ENCODE peak calls at places on chromosomes 6 and 20, in four cellular contexts. E, H, D and F are unnamed samples.

GRCh38 chr6:42088101-42088591 is 37.8 kb downstream of the TAF8 start:
- DNase-seq in H (peak; percentile 37), E (no peak), D (no peak), F (no peak)

GRCh38 chr20:6492396-6493055 is 275.0 kb upstream of the BMP2 start:
- DNase-seq in E (no peak), H (no peak), D (no peak), F (no peak)

GRCh38 chr6:90109141-90109540 is 187.5 kb downstream of the BACH2 start:
- DNase-seq in D (no peak), H (no peak), E (no peak), F (no peak)

GRCh38 chr6:79431469-79431868 is 105.8 kb downstream of the LCA5 start:
- DNase-seq in D (no peak), E (no peak), H (no peak), F (no peak)

GRCh38 chr20:37914672-37915433 is 11.9 kb downstream of the VSTM2L start:
- DNase-seq in D (no peak), H (no peak), E (peak; percentile 53), F (no peak)

GRCh38 chr20:45407067-45407745 is 883 bp upstream of the DBNDD2 start:
- DNase-seq in H (peak; percentile 28), E (peak; percentile 38), D (no peak), F (no peak)

GRCh38 chr6:76942203-76942971 is 520.9 kb downstream of the HTR1B start:
- DNase-seq in D (no peak), E (no peak), H (no peak), F (no peak)

GRCh38 chr20:61414455-61414991 is 162.5 kb downstream of the CDH4 start:
- DNase-seq in E (no peak), D (no peak), H (no peak), F (no peak)

GRCh38 chr6:152338335-152339125 is 298.6 kb downstream of the SYNE1 start:
- DNase-seq in E (peak; percentile 38), H (peak; percentile 26), D (no peak), F (no peak)

GRCh38 chr20:50552979-50553378 is 42.8 kb downstream of the PTPN1 start:
- DNase-seq in H (no peak), D (no peak), E (no peak), F (no peak)

GRCh38 chr6:13101409-13101808 is 226.9 kb downstream of the TBC1D7 start:
- DNase-seq in D (no peak), E (no peak), H (no peak), F (no peak)

GRCh38 chr6:122429328-122429727 is 29.9 kb downstream of the HSF2 start:
- DNase-seq in H (no peak), D (no peak), E (no peak), F (no peak)

GRCh38 chr20:3727333-3728035 is 5.0 kb upstream of the HSPA12B start:
- DNase-seq in E (no peak), H (peak; percentile 66), D (no peak), F (no peak)

GRCh38 chr20:38201356-38201755 is 36.3 kb upstream of the TGM2 start:
- DNase-seq in H (peak; percentile 69), E (peak; percentile 76), D (peak; percentile 61), F (peak; percentile 32)

GRCh38 chr6:87421576-87421975 is 13.8 kb downstream of the CFAP206 start:
- DNase-seq in H (no peak), E (no peak), D (no peak), F (no peak)

DNA sequence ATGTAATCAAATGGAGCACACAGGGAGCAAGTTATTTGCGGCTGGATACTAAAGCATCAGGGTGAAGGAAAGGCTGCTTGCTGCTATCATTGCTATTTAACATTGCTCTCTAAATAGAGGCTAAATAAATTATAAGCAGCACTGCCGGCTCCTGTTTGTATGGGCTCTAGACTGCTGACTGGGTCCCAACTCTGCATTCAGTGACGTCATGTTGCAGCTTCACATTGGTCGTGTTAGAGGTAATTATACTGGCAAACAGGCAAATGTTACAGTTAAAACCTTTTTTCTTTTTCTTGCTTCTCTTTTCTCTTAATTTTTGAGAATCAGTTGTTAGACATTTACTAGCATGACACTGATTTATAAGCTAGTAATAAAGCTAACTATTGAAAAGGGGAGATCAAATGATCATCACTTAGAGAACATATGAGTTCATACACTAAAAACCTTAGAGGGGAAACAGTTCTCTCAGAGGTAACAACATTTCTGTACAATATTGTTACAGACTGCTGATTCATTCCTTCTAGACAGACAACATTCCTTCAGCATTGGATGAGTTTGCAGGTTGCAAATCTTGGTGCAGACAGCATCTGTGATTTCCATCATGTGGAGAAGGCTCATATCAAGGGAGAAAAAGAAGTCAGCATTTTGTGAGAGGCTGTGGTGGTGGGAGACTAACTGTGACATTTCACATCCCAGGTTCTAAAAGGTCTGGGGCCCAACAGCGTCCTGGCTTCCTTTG is 15.9 kb downstream of the RFPL4B start:
- DNase-seq in E (no peak), H (no peak), D (no peak), F (no peak)
- H3K4me3 ChIP-seq in E (no peak overlapping the region), H (no peak overlapping the region), D (no peak overlapping the region), F (no peak overlapping the region)

GRCh38 chr20:18904192-18904591 is 90.6 kb downstream of the SCP2D1 start:
- DNase-seq in H (no peak), E (no peak), D (no peak), F (no peak)
- TF ChIP-seq CTCF in H (peak; percentile 14), E (no peak), D (no peak), F (no peak)

GRCh38 chr6:148538251-148539190 is 195.9 kb downstream of the SASH1 start:
- DNase-seq in D (no peak), H (peak; percentile 86), E (no peak), F (no peak)
- H3K4me3 ChIP-seq in D (no peak overlapping the region), H (peak overlapping the region; percentile 10), E (no peak overlapping the region), F (no peak overlapping the region)

DNA sequence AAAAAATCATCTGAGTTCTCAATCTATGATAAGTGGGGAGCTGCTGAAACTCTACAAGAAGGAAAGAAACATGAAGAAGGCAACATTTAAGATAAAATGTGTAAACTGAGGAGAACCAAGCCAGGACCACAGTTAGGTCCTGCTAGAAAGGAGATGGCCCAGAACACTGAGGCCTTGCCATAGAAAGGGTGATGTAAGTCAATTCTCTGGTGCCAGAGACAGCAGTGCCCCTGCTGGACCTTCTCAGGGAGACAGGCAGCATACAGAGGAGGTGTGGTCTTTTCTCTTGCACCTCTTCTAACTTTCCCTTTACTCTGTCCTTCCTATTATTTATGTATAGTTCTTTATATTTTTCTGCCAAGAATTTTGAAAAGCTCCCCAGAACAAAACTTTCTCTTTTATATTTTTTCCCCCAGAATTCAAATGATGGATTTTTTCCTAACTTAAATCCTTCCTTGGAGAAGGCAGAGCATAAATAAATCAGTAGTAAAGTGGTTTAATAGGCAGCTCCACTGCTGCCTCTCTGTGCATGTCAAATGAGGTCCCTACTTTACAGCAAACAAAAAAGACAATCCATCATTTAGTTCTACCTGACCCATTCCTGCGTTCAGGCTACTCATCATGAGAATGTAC is 9.0 kb downstream of the UQCC2 start:
- DNase-seq in D (peak; percentile 29), H (peak; percentile 69), E (no peak), F (peak; percentile 55)
- TF ChIP-seq CTCF in D (peak; percentile 64), H (peak; percentile 74), E (peak; percentile 12), F (peak; percentile 83)

GRCh38 chr6:16832721-16833120 is 71.5 kb upstream of the ATXN1 start:
- DNase-seq in E (no peak), H (no peak), D (no peak), F (no peak)

GRCh38 chr6:16837217-16837972 is 76.1 kb upstream of the ATXN1 start:
- DNase-seq in E (no peak), D (no peak), H (no peak), F (no peak)

GRCh38 chr6:16840291-16840690 is 79.0 kb upstream of the ATXN1 start:
- DNase-seq in D (no peak), H (no peak), E (no peak), F (no peak)

GRCh38 chr6:16839780-16840179 is 78.5 kb upstream of the ATXN1 start:
- DNase-seq in H (no peak), D (no peak), E (no peak), F (no peak)

GRCh38 chr6:16836186-16836981 is 75.1 kb upstream of the ATXN1 start:
- DNase-seq in H (peak; percentile 32), E (no peak), D (no peak), F (no peak)
- H3K4me3 ChIP-seq in H (peak overlapping the region; percentile 49), E (no peak overlapping the region), D (peak overlapping the region; percentile 46), F (peak overlapping the region; percentile 15)

DNA sequence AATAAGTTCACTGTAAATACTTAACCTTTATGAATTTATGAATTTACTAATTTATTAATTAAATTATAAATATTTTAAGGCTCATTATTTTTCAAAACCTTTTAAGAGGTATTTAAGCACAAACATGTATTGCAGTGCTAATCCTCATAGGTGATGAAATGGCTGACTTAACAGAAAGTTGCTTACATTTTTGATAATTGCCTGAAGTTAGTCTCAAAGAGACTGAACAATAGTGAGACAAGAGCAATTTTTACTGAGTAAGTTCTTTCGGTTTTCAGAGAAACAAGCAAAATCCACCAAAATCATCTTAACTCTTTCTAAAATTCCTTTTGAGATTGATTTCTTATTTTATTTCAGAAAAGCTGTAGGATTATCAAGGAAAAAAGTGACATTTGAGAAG is 137.3 kb upstream of the VGLL2 start:
- DNase-seq in D (no peak), E (no peak), H (no peak), F (no peak)
- TF ChIP-seq CTCF in D (no peak), E (no peak), H (no peak), F (no peak)